ENCODE peak calls at places on chromosomes 5 and 9, in nine cellular contexts. One of them, this sample, is unnamed.

GRCh38 chr9:108634164-108634563 is 221.6 kb downstream of the ACTL7B start:
- DNase-seq in GM12865: no peak
- DNase-seq in fibroblast of mammary gland: peak
- DNase-seq in HCT116: peak
- DNase-seq in NCI-H1930: no peak
- DNase-seq in NCI-H2081: no peak
- DNase-seq in bronchial epithelial cell: peak
- DNase-seq in left cardiac atrium: peak
- DNase-seq in Peyer's patch: no peak
- DNase-seq in this sample: peak

GRCh38 chr5:114449836-114450515 is 88.1 kb downstream of the KCNN2 start:
- DNase-seq in GM12865: peak
- DNase-seq in fibroblast of mammary gland: peak
- DNase-seq in HCT116: peak
- DNase-seq in NCI-H1930: no peak
- DNase-seq in NCI-H2081: peak
- DNase-seq in bronchial epithelial cell: peak
- DNase-seq in left cardiac atrium: peak
- DNase-seq in Peyer's patch: peak
- DNase-seq in this sample: no peak

GRCh38 chr5:108481355-108481931 is 99.5 kb upstream of the FBXL17 start:
- DNase-seq in GM12865: peak
- DNase-seq in fibroblast of mammary gland: peak
- DNase-seq in HCT116: peak
- DNase-seq in NCI-H1930: no peak
- DNase-seq in NCI-H2081: peak
- DNase-seq in bronchial epithelial cell: peak
- DNase-seq in left cardiac atrium: no peak
- DNase-seq in Peyer's patch: no peak
- DNase-seq in this sample: no peak

GRCh38 chr9:18438300-18438925 is 35.5 kb upstream of the ADAMTSL1 start:
- DNase-seq in GM12865: no peak
- DNase-seq in fibroblast of mammary gland: peak
- DNase-seq in HCT116: no peak
- DNase-seq in NCI-H1930: no peak
- DNase-seq in NCI-H2081: no peak
- DNase-seq in bronchial epithelial cell: no peak
- DNase-seq in left cardiac atrium: peak
- DNase-seq in Peyer's patch: no peak
- DNase-seq in this sample: no peak

GRCh38 chr9:107735821-107736220 is 246.3 kb upstream of the KLF4 start:
- DNase-seq in GM12865: no peak
- DNase-seq in fibroblast of mammary gland: no peak
- DNase-seq in HCT116: no peak
- DNase-seq in NCI-H1930: no peak
- DNase-seq in NCI-H2081: no peak
- DNase-seq in bronchial epithelial cell: no peak
- DNase-seq in left cardiac atrium: no peak
- DNase-seq in Peyer's patch: no peak
- DNase-seq in this sample: no peak

GRCh38 chr5:144284931-144285330 is 114.3 kb downstream of the KCTD16 start:
- DNase-seq in GM12865: no peak
- DNase-seq in fibroblast of mammary gland: no peak
- DNase-seq in HCT116: no peak
- DNase-seq in NCI-H1930: no peak
- DNase-seq in NCI-H2081: no peak
- DNase-seq in bronchial epithelial cell: no peak
- DNase-seq in left cardiac atrium: no peak
- DNase-seq in Peyer's patch: no peak
- DNase-seq in this sample: no peak

GRCh38 chr5:76548525-76549229 is 74.5 kb downstream of the F2RL2 start:
- DNase-seq in GM12865: no peak
- DNase-seq in fibroblast of mammary gland: no peak
- DNase-seq in HCT116: no peak
- DNase-seq in NCI-H1930: no peak
- DNase-seq in NCI-H2081: peak
- DNase-seq in bronchial epithelial cell: peak
- DNase-seq in left cardiac atrium: no peak
- DNase-seq in Peyer's patch: no peak
- DNase-seq in this sample: no peak

GRCh38 chr9:93807166-93808013 is 147.8 kb downstream of the BARX1 start:
- DNase-seq in GM12865: no peak
- DNase-seq in fibroblast of mammary gland: no peak
- DNase-seq in HCT116: no peak
- DNase-seq in NCI-H1930: peak
- DNase-seq in NCI-H2081: peak
- DNase-seq in bronchial epithelial cell: no peak
- DNase-seq in left cardiac atrium: no peak
- DNase-seq in Peyer's patch: no peak
- DNase-seq in this sample: peak

GRCh38 chr9:133129001-133129799 is 8.2 kb upstream of the RALGDS start:
- DNase-seq in GM12865: no peak
- DNase-seq in fibroblast of mammary gland: no peak
- DNase-seq in HCT116: no peak
- DNase-seq in NCI-H1930: no peak
- DNase-seq in NCI-H2081: peak
- DNase-seq in bronchial epithelial cell: no peak
- DNase-seq in left cardiac atrium: no peak
- DNase-seq in Peyer's patch: no peak
- DNase-seq in this sample: no peak

GRCh38 chr5:131974622-131974955 is 29.1 kb upstream of the MEIKIN start:
- DNase-seq in GM12865: no peak
- DNase-seq in fibroblast of mammary gland: no peak
- DNase-seq in HCT116: no peak
- DNase-seq in NCI-H1930: no peak
- DNase-seq in NCI-H2081: no peak
- DNase-seq in bronchial epithelial cell: no peak
- DNase-seq in left cardiac atrium: no peak
- DNase-seq in Peyer's patch: no peak
- DNase-seq in this sample: peak

GRCh38 chr9:133888048-133888778 is 103.9 kb downstream of the VAV2 start:
- DNase-seq in GM12865: no peak
- DNase-seq in fibroblast of mammary gland: no peak
- DNase-seq in HCT116: no peak
- DNase-seq in NCI-H1930: no peak
- DNase-seq in NCI-H2081: peak
- DNase-seq in bronchial epithelial cell: peak
- DNase-seq in left cardiac atrium: no peak
- DNase-seq in Peyer's patch: no peak
- DNase-seq in this sample: no peak

GRCh38 chr9:15722888-15723287 is 170.0 kb downstream of the CCDC171 start:
- DNase-seq in GM12865: no peak
- DNase-seq in fibroblast of mammary gland: peak
- DNase-seq in HCT116: no peak
- DNase-seq in NCI-H1930: no peak
- DNase-seq in NCI-H2081: no peak
- DNase-seq in bronchial epithelial cell: no peak
- DNase-seq in left cardiac atrium: no peak
- DNase-seq in Peyer's patch: no peak
- DNase-seq in this sample: no peak

GRCh38 chr9:21070171-21070571 is 7.6 kb downstream of the IFNB1 start:
- DNase-seq in GM12865: no peak
- DNase-seq in fibroblast of mammary gland: peak
- DNase-seq in HCT116: peak
- DNase-seq in NCI-H1930: no peak
- DNase-seq in NCI-H2081: no peak
- DNase-seq in bronchial epithelial cell: peak
- DNase-seq in left cardiac atrium: peak
- DNase-seq in Peyer's patch: no peak
- DNase-seq in this sample: no peak

GRCh38 chr5:177546262-177546741 is 8.1 kb downstream of the FAM193B start:
- DNase-seq in GM12865: no peak
- DNase-seq in fibroblast of mammary gland: peak
- DNase-seq in HCT116: no peak
- DNase-seq in NCI-H1930: no peak
- DNase-seq in NCI-H2081: no peak
- DNase-seq in bronchial epithelial cell: peak
- DNase-seq in left cardiac atrium: peak
- DNase-seq in Peyer's patch: no peak
- DNase-seq in this sample: peak

This sample was measured in vagina.